ENCODE peak calls at places on chromosome 22, in ten cellular contexts. P is mucosa of descending colon; J is brain microvascular endothelial cell; S is fibroblast of pulmonary artery; Z is SK-N-SH; N is spleen; A is K562; H is psoas muscle; I is AG04450; Q is CD8-positive, alpha-beta T cell. D is an unnamed sample.

GRCh38 chr22:24579242-24579569 is 13.7 kb downstream of the LRRC75B start:
- DNase-seq in Q (no peak), S (no peak), N (no peak), Z (no peak), A (no peak), J (no peak), I (no peak), H (no peak), P (no peak), D (no peak)

GRCh38 chr22:28435960-28436359 is 243.7 kb downstream of the TTC28 start:
- DNase-seq in J (no peak), N (no peak), H (no peak), Z (no peak), I (no peak), A (no peak), P (no peak), S (no peak), Q (no peak), D (no peak)

GRCh38 chr22:49749885-49750510 is 77.7 kb downstream of the BRD1 start:
- DNase-seq in S (no peak), N (no peak), A (no peak), Z (peak; percentile 28), Q (no peak), H (no peak), P (no peak), I (no peak), J (no peak), D (no peak)

GRCh38 chr22:41380993-41381328 is 781 bp upstream of the TEF start:
- DNase-seq in P (peak; percentile 71), A (no peak), I (peak; percentile 89), N (no peak), Q (no peak), H (peak; percentile 89), S (peak; percentile 93), Z (no peak), J (peak; percentile 67), D (peak; percentile 50)

GRCh38 chr22:29032584-29032983 is 29.0 kb downstream of the C22orf31 start:
- DNase-seq in I (no peak), Z (no peak), Q (no peak), J (no peak), A (no peak), N (no peak), H (no peak), S (peak; percentile 13), P (no peak), D (no peak)

GRCh38 chr22:42655693-42656092 is 6.5 kb upstream of the CYB5R3 start:
- DNase-seq in Z (no peak), A (no peak), N (peak; percentile 90), H (no peak), I (no peak), S (no peak), P (no peak), Q (no peak), J (no peak), D (peak; percentile 49)

GRCh38 chr22:47173535-47174021 is 411.1 kb downstream of the TBC1D22A start:
- DNase-seq in Q (no peak), H (peak; percentile 4), S (no peak), J (no peak), N (peak; percentile 64), Z (no peak), A (no peak), P (no peak), I (no peak), D (no peak)

GRCh38 chr22:39214006-39214382 is 30.8 kb downstream of the PDGFB start:
- DNase-seq in Z (no peak), I (no peak), H (no peak), N (peak; percentile 6), P (no peak), J (no peak), Q (no peak), S (no peak), A (no peak), D (no peak)

GRCh38 chr22:28341001-28341400 is 338.6 kb downstream of the TTC28 start:
- DNase-seq in A (no peak), H (no peak), J (no peak), Z (no peak), Q (no peak), S (peak; percentile 54), N (no peak), P (no peak), I (no peak), D (no peak)

GRCh38 chr22:24952837-24953293 is 349 bp downstream of the KIAA1671 start:
- DNase-seq in A (no peak), P (peak; percentile 65), Q (no peak), J (peak; percentile 52), I (no peak), N (peak; percentile 78), S (peak; percentile 72), H (peak; percentile 47), Z (peak; percentile 84), D (peak; percentile 58)

GRCh38 chr22:47165338-47165931 is 403.0 kb downstream of the TBC1D22A start:
- DNase-seq in H (no peak), Z (no peak), Q (no peak), P (no peak), J (no peak), I (no peak), S (no peak), A (no peak), N (peak; percentile 63), D (no peak)

DNA sequence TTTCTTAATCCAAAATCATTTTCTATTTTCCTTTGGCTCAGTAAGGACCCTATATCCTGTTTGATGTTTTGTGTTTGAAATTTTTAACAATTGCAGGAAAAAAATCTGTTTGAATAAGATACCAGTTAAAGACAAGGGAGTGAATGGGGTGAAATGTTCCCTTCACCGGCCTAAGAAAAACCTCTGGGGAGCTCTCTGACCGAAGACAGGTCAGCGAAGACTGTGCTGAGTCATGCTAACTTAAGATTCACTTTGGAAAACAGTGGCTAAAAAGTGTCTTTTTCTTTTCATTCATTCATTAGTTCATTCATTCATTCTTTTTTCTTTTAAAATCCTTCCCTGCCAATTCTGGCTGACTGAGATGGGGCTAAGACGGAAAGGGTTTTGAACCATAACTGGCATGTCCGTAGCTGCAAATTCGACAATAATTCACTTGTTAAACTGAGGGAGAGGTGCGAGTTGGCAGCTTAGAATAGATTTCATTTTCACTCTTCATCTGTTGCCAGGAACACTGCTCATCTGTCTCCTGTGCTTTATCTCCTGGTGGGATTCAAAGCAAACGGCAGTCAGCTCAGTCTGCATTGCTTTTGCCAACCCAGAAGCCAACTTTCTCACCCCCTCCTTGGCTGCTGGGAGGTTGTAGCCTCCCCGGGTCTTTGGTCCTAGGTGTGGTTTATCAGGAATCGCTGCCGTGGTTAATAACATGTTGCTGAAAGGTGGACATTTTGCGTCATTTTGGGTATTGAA is 434.0 kb upstream of the LARGE1 start:
- DNase-seq in H (no peak), N (no peak), I (no peak), Q (no peak), A (no peak), P (no peak), S (no peak), Z (no peak), J (no peak), D (no peak)
- H3K4me3 ChIP-seq in H (no peak overlapping the region), N (no peak overlapping the region), I (no peak overlapping the region), Q (no peak overlapping the region), A (no peak overlapping the region), P (no peak overlapping the region), S (no peak overlapping the region), Z (no peak overlapping the region), J (no peak overlapping the region), D (no peak overlapping the region)

DNA sequence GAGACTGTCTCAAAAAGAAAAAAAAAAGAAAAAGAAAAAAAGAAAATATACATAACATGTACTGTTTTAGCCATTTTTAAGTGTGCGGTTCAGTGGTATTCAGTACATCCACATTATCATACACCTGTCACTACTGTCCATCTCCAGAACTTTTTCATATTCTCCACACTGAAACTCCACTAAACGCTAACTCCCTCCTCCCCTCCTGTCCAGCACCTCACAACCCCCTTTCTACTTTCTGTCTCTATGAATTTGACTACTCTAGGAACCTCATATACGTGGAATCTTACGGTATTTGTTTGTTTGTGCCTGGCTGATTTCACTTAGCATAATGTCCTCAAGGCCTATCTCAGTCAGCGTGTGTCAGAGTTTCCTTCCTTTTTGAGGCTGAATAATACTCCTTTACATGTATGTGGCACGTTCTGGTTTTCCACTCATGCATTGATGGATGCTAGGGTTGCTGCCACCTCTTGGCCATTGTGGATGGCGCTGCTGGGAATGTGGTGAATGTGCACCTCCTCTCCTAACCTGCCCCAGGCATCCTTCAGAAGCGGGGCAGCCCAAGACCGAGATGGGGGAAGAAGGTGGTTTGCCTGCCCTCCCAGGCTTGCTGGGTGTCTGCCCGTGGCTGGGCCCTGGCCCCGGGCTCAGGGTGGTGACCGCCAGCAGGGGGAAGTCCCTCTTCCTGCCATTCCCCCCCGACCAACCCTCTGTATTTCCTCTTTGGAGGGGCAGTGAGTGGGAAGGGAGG is 60.5 kb downstream of the BCR start:
- DNase-seq in Z (peak; percentile 57), A (peak; percentile 64), H (no peak), Q (no peak), S (peak; percentile 41), J (no peak), I (no peak), N (no peak), P (peak; percentile 43), D (no peak)
- TF ChIP-seq CTCF in Z (peak; percentile 39), A (no peak), H (peak; percentile 12), Q (no peak), S (peak; percentile 44), J (peak; percentile 60), I (peak; percentile 22), N (peak; percentile 24), P (no peak), D (peak; percentile 38)

DNA sequence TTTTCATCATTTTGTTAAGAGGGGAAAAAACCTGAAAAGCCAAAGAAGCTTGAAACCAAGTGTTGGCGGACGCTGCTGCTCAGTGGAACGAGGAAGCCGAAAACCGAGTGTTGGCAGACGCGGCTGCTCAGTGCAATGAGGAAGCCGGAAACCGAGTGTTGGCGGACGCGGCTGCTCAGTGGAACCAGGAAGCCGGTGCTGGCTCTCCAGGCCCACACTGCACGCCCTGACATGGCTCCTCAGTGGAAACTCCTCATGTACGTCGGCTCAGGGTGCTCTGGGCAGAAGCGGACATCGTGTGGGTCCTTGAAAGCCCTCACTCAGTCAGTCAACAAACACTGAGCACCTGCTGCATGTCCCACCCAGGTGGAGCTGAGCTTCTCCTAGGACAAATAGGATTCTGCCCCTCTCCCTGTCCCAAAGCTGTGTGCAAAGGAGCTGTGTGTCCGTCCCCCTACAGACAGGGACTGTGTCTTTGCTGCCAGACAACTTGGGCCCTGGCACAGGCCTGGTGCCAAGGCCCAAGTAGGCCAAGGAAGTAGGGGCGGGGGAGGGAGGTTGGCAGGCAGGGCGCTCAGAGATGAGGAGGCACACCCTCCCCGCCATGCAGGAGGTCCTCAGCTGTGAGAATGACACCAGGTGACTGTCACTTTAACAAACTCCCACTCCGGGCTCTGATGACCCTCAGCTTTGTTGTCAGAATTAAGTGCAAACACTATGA is 37.3 kb downstream of the PHF21B start:
- DNase-seq in A (no peak), S (no peak), Z (no peak), I (no peak), Q (no peak), J (no peak), H (no peak), P (peak; percentile 9), N (no peak), D (no peak)
- H3K4me3 ChIP-seq in A (no peak overlapping the region), S (no peak overlapping the region), Z (no peak overlapping the region), I (no peak overlapping the region), Q (no peak overlapping the region), J (no peak overlapping the region), H (no peak overlapping the region), P (no peak overlapping the region), N (no peak overlapping the region), D (no peak overlapping the region)

DNA sequence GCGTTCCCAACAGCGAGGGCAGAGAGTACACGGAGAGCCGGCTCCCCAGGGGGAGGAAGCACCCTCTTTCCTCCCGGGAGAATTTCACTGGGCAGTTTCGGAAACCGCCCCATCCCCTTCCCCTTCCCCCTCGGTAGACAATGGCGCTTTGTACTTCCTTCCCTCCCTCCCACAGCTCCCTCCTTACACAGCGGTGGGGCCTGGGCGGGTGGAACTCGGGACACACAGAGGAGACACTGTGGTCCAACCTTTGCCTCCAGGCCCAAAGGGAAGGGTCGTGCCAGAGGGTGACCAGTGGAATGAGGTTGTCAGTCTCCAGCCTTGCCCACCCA is 4.3 kb downstream of the SMTN start:
- DNase-seq in I (no peak), H (peak; percentile 27), A (no peak), J (no peak), Z (no peak), S (peak; percentile 59), P (no peak), N (no peak), Q (no peak), D (no peak)
- TF ChIP-seq CTCF in I (no peak), H (no peak), A (no peak), J (no peak), Z (no peak), S (no peak), P (no peak), N (no peak), Q (peak; percentile 59), D (no peak)

D was measured in LNCaP clone FGC.